ENCODE peak calls at places on chromosomes 1 and 21, in six cellular contexts. Z, G, X, A, L and M are unnamed samples. For H3K4me1, the result is how much of the 10 kb centered on the place peaks cover.

GRCh38 chr1:151474711-151475110 is 15.4 kb upstream of the POGZ start:
- DNase-seq in X (no peak), G (no peak), A (no peak), Z (no peak), L (no peak), M (no peak)

GRCh38 chr1:105865546-105865945 is 1190.9 kb upstream of the PRMT6 start:
- DNase-seq in Z (no peak), L (no peak), A (no peak), G (peak), X (no peak), M (no peak)

GRCh38 chr1:175887981-175888428 is 144.6 kb upstream of the TNR start:
- DNase-seq in L (peak), X (peak), Z (peak), A (no peak), G (no peak), M (no peak)

GRCh38 chr1:211328866-211329265 is 2.2 kb downstream of the TRAF5 start:
- DNase-seq in Z (no peak), L (no peak), G (no peak), A (no peak), X (no peak), M (no peak)

GRCh38 chr21:31358148-31358547 is 14.1 kb upstream of the TIAM1 start:
- DNase-seq in G (no peak), X (no peak), A (no peak), L (no peak), Z (no peak), M (no peak)

GRCh38 chr1:64242895-64243756 is 39.7 kb downstream of the UBE2U start:
- DNase-seq in X (peak), Z (peak), A (no peak), L (peak), G (no peak), M (peak)

GRCh38 chr1:208985231-208985630 is 598.3 kb upstream of the CAMK1G start:
- DNase-seq in L (no peak), G (no peak), Z (no peak), X (no peak), A (no peak), M (no peak)

GRCh38 chr1:87968259-87968955 is 639.7 kb downstream of the LMO4 start:
- DNase-seq in X (peak), Z (peak), A (no peak), L (peak), G (no peak), M (no peak)

GRCh38 chr1:167654975-167655575 is 25.0 kb downstream of the RCSD1 start:
- DNase-seq in A (no peak), Z (no peak), L (no peak), G (no peak), X (no peak), M (no peak)

GRCh38 chr1:226223157-226223785 is at the start of gene MIXL1:
- DNase-seq in G (no peak), L (peak), X (no peak), Z (peak), A (no peak), M (no peak)

GRCh38 chr1:81340258-81340657 is 460.5 kb upstream of the ADGRL2 start:
- DNase-seq in A (no peak), L (no peak), Z (no peak), G (no peak), X (no peak), M (no peak)

GRCh38 chr1:207312604-207312920 is 8.9 kb upstream of the CD55 start:
- DNase-seq in A (no peak), G (no peak), L (no peak), Z (no peak), X (no peak), M (no peak)

GRCh38 chr21:35738342-35738961 is 321.9 kb downstream of the SETD4 start:
- DNase-seq in G (no peak), Z (no peak), L (no peak), X (no peak), A (no peak), M (no peak)

GRCh38 chr1:156458181-156458503 is 42.4 kb downstream of the MEF2D start:
- DNase-seq in X (peak), G (peak), Z (no peak), A (no peak), L (no peak), M (no peak)

GRCh38 chr1:222629921-222630535 is 12.1 kb downstream of the MIA3 start:
- DNase-seq in X (no peak), Z (no peak), L (no peak), A (no peak), G (no peak), M (no peak)

GRCh38 chr1:206803221-206803730 is 31.0 kb upstream of the IL10 start:
- DNase-seq in G (no peak), Z (no peak), A (no peak), L (no peak), X (no peak), M (peak)

GRCh38 chr1:40952744-40953315 is 26.7 kb upstream of the CTPS1 start:
- DNase-seq in A (no peak), L (no peak), X (no peak), G (no peak), Z (no peak), M (no peak)
- H3K27ac ChIP-seq in A (no peak), L (no peak), X (no peak), G (no peak), Z (no peak), M (no peak)

GRCh38 chr1:46472503-46473181 is 17.0 kb upstream of the DMBX1 start:
- DNase-seq in L (no peak), Z (no peak), A (no peak), G (no peak), X (no peak), M (no peak)

GRCh38 chr1:46476673-46477072 is 13.0 kb upstream of the DMBX1 start:
- DNase-seq in G (no peak), L (no peak), A (no peak), Z (no peak), X (no peak), M (no peak)

GRCh38 chr1:46473991-46474390 is 15.6 kb upstream of the DMBX1 start:
- DNase-seq in Z (no peak), A (no peak), X (no peak), G (no peak), L (no peak), M (no peak)

GRCh38 chr1:46471885-46472502 is 17.6 kb upstream of the DMBX1 start:
- DNase-seq in X (no peak), Z (no peak), G (no peak), L (peak), A (no peak), M (no peak)

DNA sequence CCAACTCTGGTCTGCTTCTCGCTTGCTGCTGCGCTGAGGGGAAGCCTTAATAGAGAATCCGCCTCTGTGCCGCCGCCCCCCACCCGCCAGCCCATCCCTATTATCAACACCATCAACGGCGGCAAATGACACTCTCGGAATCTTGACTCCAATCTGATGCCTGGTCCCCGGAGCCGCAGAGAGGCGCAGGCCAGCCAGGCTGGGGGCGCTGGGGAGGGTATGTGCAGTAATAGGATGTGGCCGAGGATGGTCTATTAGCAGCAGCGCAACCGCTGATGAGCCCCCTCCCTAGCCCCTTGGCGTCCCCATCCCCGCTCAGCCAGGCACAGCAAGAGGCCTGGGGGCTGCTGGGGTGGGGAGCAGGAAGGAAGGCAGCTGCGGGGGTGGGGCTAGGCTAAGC is 15.1 kb upstream of the DMBX1 start:
- DNase-seq in X (no peak), G (no peak), L (no peak), A (no peak), Z (no peak), M (no peak)
- TF ChIP-seq EZH2 in X (no peak), G (no peak), L (no peak), A (no peak), Z (no peak), M (no peak)

GRCh38 chr1:205626216-205626615 is 5.6 kb downstream of the ELK4 start:
- DNase-seq in A (no peak), X (no peak), G (no peak), L (no peak), Z (no peak), M (no peak)

GRCh38 chr1:205629751-205630150 is 2.1 kb downstream of the ELK4 start:
- DNase-seq in Z (no peak), X (no peak), L (no peak), G (no peak), A (no peak), M (no peak)

GRCh38 chr1:205630241-205630640 is 1.6 kb downstream of the ELK4 start:
- DNase-seq in L (no peak), X (peak), Z (no peak), G (no peak), A (no peak), M (no peak)

GRCh38 chr1:205630651-205631009 is 1.2 kb downstream of the ELK4 start:
- DNase-seq in X (no peak), Z (no peak), G (no peak), A (no peak), L (no peak), M (no peak)

DNA sequence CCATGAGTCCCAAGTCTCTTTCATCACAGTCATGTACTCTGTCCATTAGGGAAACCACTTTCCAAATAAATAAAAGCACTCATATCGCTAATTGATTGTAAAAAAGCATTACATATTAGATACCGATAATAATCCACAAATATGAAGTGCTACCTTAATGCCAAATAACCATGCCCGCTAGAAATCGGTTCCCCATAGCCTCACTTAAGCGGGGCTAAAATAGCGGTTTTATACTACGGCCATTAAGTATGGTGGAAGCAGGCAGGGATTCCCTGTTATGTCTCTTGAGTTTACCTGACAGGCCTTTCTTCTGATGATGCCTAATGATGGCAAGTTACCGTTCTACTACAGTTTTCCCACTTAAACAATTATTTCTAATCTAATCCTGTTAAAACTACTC is 3.9 kb downstream of the ELK4 start:
- DNase-seq in Z (no peak), L (no peak), G (no peak), A (no peak), X (no peak), M (no peak)
- H3K4me1 ChIP-seq in Z (under half), L (under half), G (under half), A (under half), X (under half), M (under half)

GRCh38 chr1:113821916-113822315 is 9.6 kb upstream of the RSBN1 start:
- DNase-seq in A (no peak), Z (no peak), L (no peak), G (no peak), X (no peak), M (no peak)
- H3K27ac ChIP-seq in A (no peak), Z (no peak), L (no peak), G (no peak), X (no peak), M (no peak)

GRCh38 chr1:155051342-155051776 is 243 bp downstream of the ADAM15 start:
- DNase-seq in Z (no peak), G (no peak), L (no peak), A (no peak), X (no peak), M (no peak)
- TF ChIP-seq EZH2 in Z (no peak), G (no peak), L (no peak), A (no peak), X (no peak), M (no peak)

GRCh38 chr1:200223613-200224012 is 186.2 kb downstream of the ZNF281 start:
- DNase-seq in X (no peak), G (no peak), L (no peak), Z (no peak), A (no peak), M (no peak)
- H3K4me1 ChIP-seq in X (under half), G (under half), L (under half), Z (under half), A (under half), M (under half)